ENCODE peak calls at places on chromosomes 11 and 22, in ten cellular contexts. Q is GM13977, P is sigmoid colon, S is IMR-90, A is Calu3, E is colonic mucosa, H is choroid plexus epithelial cell, X is fibroblast of mammary gland, T is coronary artery, L is astrocyte of the cerebellum. O is an unnamed sample.
A peak's percentile ranks its signal among the peaks of the same experiment; 100 is the strongest.

GRCh38 chr11:131661137-131661536 is 290.7 kb downstream of the NTM start:
- DNase-seq in H (no peak), P (no peak), X (peak; percentile 8), S (peak; percentile 32), E (no peak), T (no peak), A (no peak), L (no peak), Q (no peak), O (no peak)

GRCh38 chr11:118706546-118706825 is 27.0 kb upstream of the TREH start:
- DNase-seq in E (no peak), S (no peak), T (peak; percentile 66), X (no peak), H (no peak), P (no peak), Q (no peak), A (no peak), L (no peak), O (no peak)

GRCh38 chr11:129368889-129369672 is 6.6 kb upstream of the BARX2 start:
- DNase-seq in Q (no peak), P (no peak), L (no peak), T (no peak), H (no peak), X (no peak), A (no peak), S (no peak), E (no peak), O (no peak)

GRCh38 chr11:10322830-10323792 is 18.2 kb downstream of the ADM start:
- DNase-seq in T (peak; percentile 77), H (peak; percentile 95), S (peak; percentile 93), L (peak; percentile 87), Q (no peak), P (peak; percentile 85), A (peak; percentile 56), E (peak; percentile 79), X (peak; percentile 94), O (peak; percentile 73)

GRCh38 chr11:88174627-88175003 is 628 bp downstream of the RAB38 start:
- DNase-seq in P (peak; percentile 85), E (peak; percentile 61), H (peak; percentile 67), L (peak; percentile 15), S (peak; percentile 86), T (peak; percentile 89), A (peak; percentile 62), Q (no peak), X (peak; percentile 80), O (peak; percentile 76)

GRCh38 chr22:46442217-46442853 is 95.1 kb downstream of the CELSR1 start:
- DNase-seq in X (no peak), T (no peak), A (no peak), E (no peak), P (no peak), S (no peak), H (no peak), L (no peak), Q (no peak), O (no peak)

GRCh38 chr11:19766206-19766605 is 53.6 kb downstream of the NAV2 start:
- DNase-seq in E (no peak), P (no peak), L (no peak), H (peak; percentile 47), T (peak; percentile 29), S (peak; percentile 41), X (peak; percentile 52), A (no peak), Q (no peak), O (no peak)

GRCh38 chr11:92340839-92341238 is 116.2 kb downstream of the FAT3 start:
- DNase-seq in H (peak; percentile 41), P (no peak), T (no peak), S (peak; percentile 2), A (peak; percentile 17), X (peak; percentile 42), Q (no peak), E (peak; percentile 22), L (no peak), O (peak; percentile 7)

GRCh38 chr11:93196816-93197382 is 892 bp downstream of the SLC36A4 start:
- DNase-seq in S (peak; percentile 22), X (peak; percentile 49), E (no peak), L (no peak), P (no peak), H (peak; percentile 52), T (no peak), A (no peak), Q (no peak), O (no peak)

GRCh38 chr11:130916238-130916855 is at the start of gene SNX19:
- DNase-seq in H (peak; percentile 93), X (peak; percentile 86), P (peak; percentile 96), A (peak; percentile 91), Q (peak; percentile 97), L (peak; percentile 73), E (peak; percentile 93), S (peak; percentile 88), T (peak; percentile 93), O (peak; percentile 89)

GRCh38 chr11:80163441-80163840 is 722.6 kb upstream of the TENM4 start:
- DNase-seq in H (no peak), E (no peak), P (no peak), L (no peak), S (no peak), A (no peak), X (no peak), T (no peak), Q (no peak), O (no peak)

GRCh38 chr11:2562181-2562581 is 117.4 kb downstream of the KCNQ1 start:
- DNase-seq in L (no peak), P (peak; percentile 63), T (no peak), A (no peak), Q (no peak), X (no peak), H (no peak), S (no peak), E (no peak), O (no peak)

GRCh38 chr11:78351193-78351592 is 66.4 kb downstream of the GAB2 start:
- DNase-seq in S (no peak), E (no peak), P (no peak), L (no peak), X (no peak), A (no peak), T (no peak), Q (no peak), H (no peak), O (no peak)

GRCh38 chr11:46363455-46363920 is 16.2 kb downstream of the DGKZ start:
- DNase-seq in A (peak; percentile 93), Q (no peak), T (no peak), X (peak; percentile 14), H (no peak), S (peak; percentile 33), L (no peak), E (no peak), P (no peak), O (no peak)

GRCh38 chr11:2272241-2272945 is 2.0 kb upstream of the ASCL2 start:
- DNase-seq in A (no peak), T (peak; percentile 63), S (no peak), E (peak; percentile 10), H (no peak), X (no peak), P (peak; percentile 50), Q (no peak), L (no peak), O (no peak)

GRCh38 chr11:15307600-15307999 is 192.9 kb downstream of the INSC start:
- DNase-seq in S (no peak), A (no peak), L (no peak), H (no peak), T (no peak), E (no peak), X (no peak), P (no peak), Q (no peak), O (no peak)

GRCh38 chr22:45948081-45948648 is 28.8 kb downstream of the WNT7B start:
- DNase-seq in T (no peak), S (no peak), E (no peak), Q (no peak), X (no peak), H (no peak), P (no peak), A (no peak), L (no peak), O (no peak)

GRCh38 chr11:82521427-82521826 is 212.2 kb downstream of the FAM181B start:
- DNase-seq in L (no peak), X (no peak), H (no peak), Q (no peak), E (no peak), S (no peak), T (no peak), A (no peak), P (peak; percentile 69), O (no peak)

GRCh38 chr11:100727410-100727809 is 40.3 kb downstream of the ARHGAP42 start:
- DNase-seq in S (no peak), Q (no peak), E (no peak), P (no peak), H (no peak), L (no peak), X (no peak), T (no peak), A (no peak), O (no peak)

DNA sequence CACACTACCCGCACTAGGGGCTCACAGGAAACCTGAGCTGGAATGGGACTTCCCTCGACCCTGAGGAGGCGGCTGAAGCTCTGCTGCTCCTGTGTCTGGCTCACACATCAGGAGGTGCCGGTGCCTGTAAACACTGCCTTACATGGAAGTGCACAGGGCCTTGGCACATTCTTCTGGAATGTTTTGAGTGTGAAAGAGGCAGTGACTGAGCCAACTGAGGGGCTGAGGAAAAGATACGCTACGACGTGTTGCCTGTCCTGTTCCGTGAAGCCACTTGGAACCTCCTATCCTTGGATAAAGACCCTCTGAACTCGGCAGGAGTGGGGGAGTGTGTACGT is 10.5 kb downstream of the TXN2 start:
- DNase-seq in A (no peak), E (no peak), P (peak; percentile 91), X (peak; percentile 24), L (no peak), Q (no peak), T (no peak), S (peak; percentile 73), H (peak; percentile 75), O (no peak)
- TF ChIP-seq CTCF in A (no peak), E (no peak), P (no peak), X (no peak), L (no peak), Q (no peak), T (no peak), S (no peak), H (no peak), O (no peak)

GRCh38 chr11:26551186-26551801 is 20.8 kb downstream of the MUC15 start:
- DNase-seq in X (peak; percentile 63), S (peak; percentile 6), A (no peak), Q (no peak), L (no peak), H (peak; percentile 26), E (no peak), T (no peak), P (no peak), O (no peak)
- TF ChIP-seq CTCF in X (peak; percentile 63), S (peak; percentile 48), A (peak; percentile 10), Q (peak; percentile 19), L (no peak), H (peak; percentile 56), E (no peak), T (no peak), P (no peak), O (no peak)

GRCh38 chr11:850777-851762 is 8.4 kb downstream of the TSPAN4 start:
- DNase-seq in H (no peak), Q (peak; percentile 72), X (no peak), T (no peak), P (no peak), E (no peak), S (no peak), A (no peak), L (no peak), O (peak; percentile 40)
- TF ChIP-seq CTCF in H (peak; percentile 23), Q (peak; percentile 47), X (no peak), T (no peak), P (no peak), E (no peak), S (no peak), A (no peak), L (peak; percentile 6), O (no peak)

GRCh38 chr11:58046231-58046630 is 15.5 kb downstream of the OR6Q1 start:
- DNase-seq in S (no peak), H (no peak), A (no peak), E (no peak), Q (no peak), X (no peak), T (no peak), L (no peak), P (no peak), O (no peak)
- TF ChIP-seq CTCF in S (no peak), H (no peak), A (no peak), E (no peak), Q (no peak), X (no peak), T (no peak), L (no peak), P (no peak), O (no peak)